ENCODE peak calls at places on chromosomes 5 and 9, in four cellular contexts. T is germinal center, F is T-helper 2 cell, J is GF-D8. C is an unnamed sample.

GRCh38 chr5:65262094-65262493 is 219.6 kb downstream of the ADAMTS6 start:
- DNase-seq in T (no peak), F (no peak), J (no peak), C (no peak)

GRCh38 chr5:135451581-135452360 is at the start of gene TIFAB:
- DNase-seq in T (no peak), F (no peak), J (no peak), C (no peak)

GRCh38 chr5:78912085-78912771 is 72.9 kb downstream of the ARSB start:
- DNase-seq in T (no peak), F (no peak), J (no peak), C (no peak)

GRCh38 chr5:147396070-147396469 is 113.8 kb downstream of the DPYSL3 start:
- DNase-seq in T (no peak), F (no peak), J (no peak), C (no peak)

GRCh38 chr5:177552839-177553455 is 1.4 kb downstream of the FAM193B start:
- DNase-seq in T (no peak), F (no peak), J (no peak), C (no peak)

GRCh38 chr9:103991698-103992097 is 102.4 kb upstream of the SMC2 start:
- DNase-seq in T (no peak), F (peak), J (no peak), C (no peak)

GRCh38 chr5:95644351-95645042 is 2.1 kb upstream of the RFESD start:
- DNase-seq in T (peak), F (peak), J (no peak), C (peak)

GRCh38 chr5:91042856-91043255 is 340.3 kb downstream of the ARRDC3 start:
- DNase-seq in T (no peak), F (no peak), J (no peak), C (no peak)

C was measured in CD8-positive, alpha-beta memory T cell.